ENCODE peak calls at places on chromosomes 7 and 10, in six cellular contexts. T is stromal cell of bone marrow; W is kidney tubule cell; I is activated T-helper 9 cell treated with anti-CD3 and anti-CD28 coated beads, Interleukin-2, amount 50 U/mL, for 16 hours; S is HT1080; E is activated T-helper 1 cell treated with anti-CD3 and anti-CD28 coated beads, Interleukin-12 subunit alpha, Interleukin-12 subunit beta, Interleukin-2, Interleukin-4 antibody, amounts not matched to agents 30 ng/mL and 10 ng/mL and 1 ng/mL, durations not matched to agents 14 hours and 24 hours and 36 hours. G is an unnamed sample.

GRCh38 chr10:71551970-71552369 is 155.2 kb downstream of the CDH23 start:
- DNase-seq in T (no peak), S (no peak), W (no peak), E (no peak), I (no peak), G (no peak)

GRCh38 chr10:76984559-76985443 is 652.8 kb downstream of the KCNMA1 start:
- DNase-seq in E (peak), W (peak), I (peak), T (peak), S (peak), G (peak)

GRCh38 chr7:124667312-124667711 is 98.3 kb downstream of the GPR37 start:
- DNase-seq in I (no peak), S (no peak), E (no peak), T (no peak), W (peak), G (no peak)

GRCh38 chr10:121171825-121172224 is 320.7 kb downstream of the WDR11 start:
- DNase-seq in E (no peak), T (no peak), S (no peak), W (no peak), I (no peak), G (no peak)

GRCh38 chr10:132456881-132457280 is 59.9 kb downstream of the PWWP2B start:
- DNase-seq in T (no peak), S (no peak), W (no peak), E (no peak), I (no peak), G (peak)

GRCh38 chr10:90960355-90960814 is 39.5 kb upstream of the ANKRD1 start:
- DNase-seq in T (peak), E (no peak), I (no peak), W (peak), S (peak), G (no peak)

GRCh38 chr7:27890205-27890849 is 150.4 kb downstream of the TAX1BP1 start:
- DNase-seq in I (no peak), E (no peak), T (no peak), W (no peak), S (no peak), G (no peak)

GRCh38 chr10:37856881-37857286 is 526 bp downstream of the ZNF248 start:
- DNase-seq in E (peak), S (no peak), W (peak), T (no peak), I (peak), G (peak)

GRCh38 chr10:14244801-14245211 is 85.9 kb downstream of the FRMD4A start:
- DNase-seq in W (peak), E (no peak), S (peak), T (no peak), I (no peak), G (no peak)

GRCh38 chr7:151238190-151238810 is 6.0 kb downstream of the CHPF2 start:
- DNase-seq in W (no peak), T (no peak), S (no peak), I (no peak), E (no peak), G (no peak)

GRCh38 chr10:100668001-100668400 is 77.4 kb upstream of the PAX2 start:
- DNase-seq in W (no peak), T (no peak), S (no peak), I (no peak), E (no peak), G (no peak)

GRCh38 chr10:111084346-111085255 is 7.8 kb downstream of the ADRA2A start:
- DNase-seq in W (no peak), E (no peak), I (no peak), T (no peak), S (peak), G (no peak)

GRCh38 chr10:35423505-35424306 is 87.4 kb downstream of the CCNY start:
- DNase-seq in W (peak), T (peak), E (no peak), I (no peak), S (peak), G (no peak)

GRCh38 chr10:43197834-43198681 is 59.8 kb downstream of the CSGALNACT2 start:
- DNase-seq in T (no peak), S (peak), I (no peak), W (peak), E (no peak), G (peak)

GRCh38 chr7:138074121-138074520 is 2.1 kb upstream of the AKR1D1 start:
- DNase-seq in I (no peak), E (no peak), T (no peak), S (no peak), W (peak), G (no peak)

GRCh38 chr10:53978292-53978691 is 822.7 kb downstream of the PCDH15 start:
- DNase-seq in I (no peak), W (no peak), S (no peak), T (no peak), E (no peak), G (no peak)

GRCh38 chr10:94286898-94287297 is 75.8 kb downstream of the NOC3L start:
- DNase-seq in W (no peak), E (no peak), I (no peak), S (no peak), T (no peak), G (no peak)

GRCh38 chr7:119090851-119091250 is 866.3 kb downstream of the ANKRD7 start:
- DNase-seq in S (peak), I (no peak), W (peak), E (no peak), T (no peak), G (no peak)

GRCh38 chr10:72794260-72794659 is 99.3 kb upstream of the OIT3 start:
- DNase-seq in S (peak), I (no peak), T (no peak), E (no peak), W (peak), G (no peak)

GRCh38 chr10:123579675-123580074 is 86.5 kb upstream of the GPR26 start:
- DNase-seq in I (no peak), T (no peak), W (no peak), S (no peak), E (no peak), G (no peak)

GRCh38 chr10:44981172-44982113 is 2.8 kb upstream of the DEPP1 start:
- DNase-seq in I (no peak), E (no peak), W (peak), T (peak), S (peak), G (peak)

GRCh38 chr10:133312769-133313145 is 4.0 kb downstream of the ZNF511 start:
- DNase-seq in E (no peak), T (no peak), I (no peak), S (no peak), W (no peak), G (no peak)

GRCh38 chr10:75205908-75206307 is 4.7 kb upstream of the VDAC2 start:
- DNase-seq in E (no peak), I (no peak), S (no peak), T (no peak), W (no peak), G (no peak)

GRCh38 chr7:69597278-69598076 is 798 bp upstream of the AUTS2 start:
- DNase-seq in E (no peak), S (no peak), I (no peak), T (no peak), W (no peak), G (peak)

GRCh38 chr7:53245721-53246120 is 210.3 kb downstream of the POM121L12 start:
- DNase-seq in T (no peak), E (no peak), I (no peak), W (no peak), S (no peak), G (no peak)

GRCh38 chr7:26202019-26202985 is 757 bp downstream of the CBX3 start:
- DNase-seq in S (no peak), I (peak), T (no peak), W (peak), E (peak), G (peak)